ENCODE peak calls at places on chromosomes 12 and 14, in six cellular contexts. G is right lobe of liver, L is prostate gland, C is lower lobe of right lung, N is PC-3, R is sigmoid colon. P is an unnamed sample.

GRCh38 chr14:25411933-25412757 is 362.2 kb upstream of the STXBP6 start:
- DNase-seq in G (no peak), L (no peak), C (no peak), N (peak; percentile 7), R (peak; percentile 69), P (no peak)

GRCh38 chr12:37720846-37721245 is 595.7 kb upstream of the ALG10B start:
- DNase-seq in G (no peak), L (no peak), C (no peak), N (no peak), R (no peak), P (no peak)

GRCh38 chr12:132506730-132507538 is 17.0 kb downstream of the FBRSL1 start:
- DNase-seq in G (peak; percentile 69), L (peak; percentile 74), C (peak; percentile 84), N (no peak), R (peak; percentile 88), P (peak; percentile 94)

GRCh38 chr12:49823951-49824350 is 4.3 kb downstream of the NCKAP5L start:
- DNase-seq in G (peak; percentile 37), L (no peak), C (no peak), N (no peak), R (no peak), P (no peak)

GRCh38 chr12:85835417-85835809 is 796 bp downstream of the RASSF9 start:
- DNase-seq in G (no peak), L (no peak), C (no peak), N (peak; percentile 25), R (no peak), P (no peak)

GRCh38 chr14:35403085-35403396 is 1.5 kb downstream of the NFKBIA start:
- DNase-seq in G (peak; percentile 61), L (no peak), C (peak; percentile 67), N (peak; percentile 34), R (peak; percentile 80), P (peak; percentile 85)

GRCh38 chr12:65200007-65200665 is 30.8 kb downstream of the LEMD3 start:
- DNase-seq in G (no peak), L (no peak), C (no peak), N (no peak), R (no peak), P (no peak)

GRCh38 chr12:90250766-90251165 is 542.1 kb upstream of the ATP2B1 start:
- DNase-seq in G (no peak), L (no peak), C (no peak), N (peak; percentile 30), R (peak; percentile 65), P (no peak)

GRCh38 chr12:49026101-49026500 is 7.5 kb upstream of the PRKAG1 start:
- DNase-seq in G (no peak), L (no peak), C (no peak), N (no peak), R (no peak), P (no peak)

GRCh38 chr14:68874746-68875155 is 81.9 kb upstream of the ZFP36L1 start:
- DNase-seq in G (no peak), L (no peak), C (no peak), N (no peak), R (no peak), P (no peak)

GRCh38 chr14:20487402-20487742 is 18.0 kb upstream of the RNASE10 start:
- DNase-seq in G (no peak), L (no peak), C (no peak), N (no peak), R (no peak), P (no peak)

GRCh38 chr14:99265571-99265970 is 6.4 kb downstream of the BCL11B start:
- DNase-seq in G (no peak), L (no peak), C (no peak), N (no peak), R (no peak), P (no peak)

GRCh38 chr12:11749943-11750690 is 100.6 kb downstream of the ETV6 start:
- DNase-seq in G (no peak), L (no peak), C (peak; percentile 70), N (no peak), R (no peak), P (no peak)

GRCh38 chr14:95236221-95236620 is 78.9 kb upstream of the DICER1 start:
- DNase-seq in G (no peak), L (no peak), C (no peak), N (no peak), R (peak; percentile 29), P (no peak)

GRCh38 chr12:63787306-63787705 is 7.6 kb downstream of the RXYLT1 start:
- DNase-seq in G (no peak), L (no peak), C (no peak), N (no peak), R (no peak), P (no peak)

GRCh38 chr14:92511472-92512247 is 1.9 kb upstream of the RIN3 start:
- DNase-seq in G (no peak), L (no peak), C (no peak), N (peak; percentile 87), R (peak; percentile 65), P (no peak)

GRCh38 chr12:64531665-64532334 is 78.5 kb upstream of the RASSF3 start:
- DNase-seq in G (no peak), L (no peak), C (no peak), N (no peak), R (no peak), P (no peak)

GRCh38 chr14:96805906-96806305 is 8.7 kb downstream of the VRK1 start:
- DNase-seq in G (no peak), L (no peak), C (no peak), N (peak; percentile 15), R (no peak), P (no peak)

GRCh38 chr12:40598073-40598472 is 94.2 kb upstream of the CNTN1 start:
- DNase-seq in G (no peak), L (no peak), C (no peak), N (no peak), R (no peak), P (no peak)

GRCh38 chr12:111056618-111057521 is 136.5 kb upstream of the MYL2 start:
- DNase-seq in G (no peak), L (no peak), C (no peak), N (peak; percentile 31), R (peak; percentile 37), P (peak; percentile 41)

GRCh38 chr14:23669441-23669840 is 33.3 kb downstream of the DHRS2 start:
- DNase-seq in G (no peak), L (no peak), C (no peak), N (no peak), R (no peak), P (no peak)

GRCh38 chr12:69655616-69656336 is 43.3 kb downstream of the BEST3 start:
- DNase-seq in G (no peak), L (no peak), C (no peak), N (peak; percentile 9), R (no peak), P (no peak)

GRCh38 chr12:4865246-4865645 is 44.5 kb upstream of the KCNA1 start:
- DNase-seq in G (no peak), L (no peak), C (no peak), N (no peak), R (no peak), P (no peak)

GRCh38 chr14:68921666-68922065 is 57.4 kb downstream of the ACTN1 start:
- DNase-seq in G (no peak), L (no peak), C (no peak), N (no peak), R (no peak), P (no peak)

GRCh38 chr12:62977879-62978278 is 42.9 kb upstream of the PPM1H start:
- DNase-seq in G (no peak), L (no peak), C (no peak), N (no peak), R (no peak), P (no peak)

GRCh38 chr14:101379842-101380241 is 181.5 kb upstream of the DIO3 start:
- DNase-seq in G (no peak), L (no peak), C (no peak), N (no peak), R (no peak), P (no peak)

GRCh38 chr14:101823081-101823480 is 61.6 kb downstream of the PPP2R5C start:
- DNase-seq in G (no peak), L (no peak), C (no peak), N (no peak), R (no peak), P (no peak)

GRCh38 chr14:65302571-65303184 is 109.9 kb upstream of the FUT8 start:
- DNase-seq in G (no peak), L (no peak), C (peak; percentile 45), N (peak; percentile 80), R (no peak), P (no peak)

GRCh38 chr14:22556021-22556989 is 32.7 kb downstream of the DAD1 start:
- DNase-seq in G (peak; percentile 55), L (peak; percentile 19), C (peak; percentile 80), N (peak; percentile 97), R (peak; percentile 71), P (peak; percentile 93)

GRCh38 chr12:103627189-103627855 is 40.2 kb downstream of the STAB2 start:
- DNase-seq in G (no peak), L (no peak), C (no peak), N (no peak), R (no peak), P (no peak)

GRCh38 chr12:103623716-103624115 is 36.6 kb downstream of the STAB2 start:
- DNase-seq in G (no peak), L (no peak), C (no peak), N (no peak), R (no peak), P (no peak)

GRCh38 chr12:103626498-103626897 is 39.4 kb downstream of the STAB2 start:
- DNase-seq in G (peak; percentile 67), L (peak; percentile 43), C (no peak), N (peak; percentile 65), R (peak; percentile 83), P (no peak)
- TF ChIP-seq CTCF in G (peak; percentile 32), L (peak; percentile 52), C (no peak), N (peak; percentile 47), R (peak; percentile 50), P (no peak)

GRCh38 chr12:124685689-124685993 is 118.2 kb upstream of the NCOR2 start:
- DNase-seq in G (no peak), L (no peak), C (no peak), N (no peak), R (no peak), P (peak; percentile 37)
- H3K4me1 ChIP-seq in G (peaks cover 2% of the 10 kb centered on the region), L (peaks cover 14% of the 10 kb centered on the region), C (peaks cover 77% of the 10 kb centered on the region), N (peaks cover 56% of the 10 kb centered on the region), R (no peaks in the 10 kb centered on the region), P (peaks cover 28% of the 10 kb centered on the region)

GRCh38 chr12:125018356-125018755 is 24.9 kb downstream of the BRI3BP start:
- DNase-seq in G (no peak), L (no peak), C (no peak), N (no peak), R (no peak), P (no peak)
- H3K36me3 ChIP-seq in G (no peaks in the 10 kb centered on the region), L (no peaks in the 10 kb centered on the region), C (peaks cover 10% of the 10 kb centered on the region), N (peaks cover 20% of the 10 kb centered on the region), R (no peaks in the 10 kb centered on the region), P (no peaks in the 10 kb centered on the region)

DNA sequence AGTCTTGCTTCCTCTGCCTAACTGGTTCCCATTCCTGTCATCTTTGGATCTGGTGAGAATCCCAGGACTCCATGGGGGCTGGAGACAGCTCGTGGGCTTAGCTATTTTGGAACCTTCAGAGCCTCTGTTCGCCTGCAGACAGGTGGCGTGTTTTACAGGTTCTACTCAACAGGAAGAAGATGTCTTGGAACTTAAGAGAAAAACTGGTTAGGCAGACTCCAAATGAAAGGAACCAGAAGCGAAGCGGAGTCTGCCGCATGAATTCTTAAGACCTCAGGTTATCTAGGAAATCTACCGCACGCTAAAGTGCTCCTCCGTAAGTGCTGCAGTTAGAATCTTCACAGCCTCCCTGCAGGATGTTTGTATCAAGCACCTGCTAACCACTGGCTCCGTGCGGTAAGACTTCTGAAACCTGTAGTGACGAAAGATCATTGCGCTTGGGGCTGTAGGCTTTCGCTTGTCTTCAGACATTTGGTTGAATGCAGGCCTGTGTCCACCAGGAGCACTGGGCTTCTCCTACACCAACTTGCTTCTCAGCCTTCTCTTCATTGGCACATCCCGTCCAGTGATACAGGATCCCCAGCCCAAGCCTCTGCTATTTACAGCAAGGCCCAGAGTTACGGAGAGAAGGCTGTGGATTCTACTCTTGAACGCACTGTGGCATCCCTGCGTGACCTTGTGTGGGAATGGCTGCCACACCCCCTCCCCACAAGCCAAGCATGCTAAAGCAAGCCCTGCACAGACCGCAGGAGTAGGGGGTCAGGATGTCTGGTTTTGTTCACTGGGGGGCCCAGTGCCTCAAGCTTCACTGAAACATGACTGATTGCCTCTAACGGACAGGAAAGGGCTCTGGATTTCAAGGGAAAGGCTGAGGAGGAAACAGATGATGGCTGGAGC is 35.0 kb downstream of the ACADS start:
- DNase-seq in G (no peak), L (no peak), C (no peak), N (no peak), R (no peak), P (no peak)
- TF ChIP-seq CTCF in G (no peak), L (peak; percentile 22), C (no peak), N (no peak), R (no peak), P (no peak)

P was measured in kidney.